ENCODE peak calls at places on chromosomes 12 and 14, in four cellular contexts. L is WTC11, S is K562, F is HepG2. C is an unnamed sample.

GRCh38 chr14:103861413-103862392 is 14.3 kb upstream of the PPP1R13B start:
- DNase-seq in L (no peak), S (no peak), F (no peak), C (no peak)

GRCh38 chr12:98373019-98373554 is 142.3 kb upstream of the TMPO start:
- DNase-seq in L (no peak), S (peak; percentile 65), F (peak; percentile 30), C (no peak)

GRCh38 chr12:49662998-49663843 is 39.9 kb downstream of the PRPF40B start:
- DNase-seq in L (peak; percentile 40), S (peak; percentile 89), F (peak; percentile 14), C (peak; percentile 75)

GRCh38 chr12:122942609-122943008 is 23.7 kb downstream of the ABCB9 start:
- DNase-seq in L (no peak), S (no peak), F (peak; percentile 68), C (no peak)

GRCh38 chr12:76957306-76957705 is 78.5 kb upstream of the CSRP2 start:
- DNase-seq in L (no peak), S (no peak), F (no peak), C (no peak)

GRCh38 chr12:109092484-109093021 is 719 bp downstream of the ALKBH2 start:
- DNase-seq in L (no peak), S (peak; percentile 47), F (no peak), C (no peak)

GRCh38 chr12:29688914-29689313 is 94.8 kb downstream of the TMTC1 start:
- DNase-seq in L (no peak), S (no peak), F (no peak), C (no peak)

GRCh38 chr12:109952160-109952858 is 43.9 kb downstream of the GIT2 start:
- DNase-seq in L (no peak), S (no peak), F (no peak), C (peak; percentile 34)

GRCh38 chr12:3047961-3048360 is 29.2 kb upstream of the TSPAN9 start:
- DNase-seq in L (peak; percentile 10), S (no peak), F (no peak), C (no peak)

GRCh38 chr12:46267618-46268348 is 1.1 kb downstream of the SLC38A1 start:
- DNase-seq in L (no peak), S (peak; percentile 52), F (no peak), C (no peak)

GRCh38 chr14:102570334-102570995 is 22.0 kb upstream of the RCOR1 start:
- DNase-seq in L (no peak), S (no peak), F (peak; percentile 79), C (no peak)

GRCh38 chr12:47591795-47592194 is 114.0 kb downstream of the RPAP3 start:
- DNase-seq in L (no peak), S (no peak), F (no peak), C (no peak)

GRCh38 chr12:78864483-78865296 is at the start of gene SYT1:
- DNase-seq in L (peak; percentile 89), S (no peak), F (no peak), C (no peak)

GRCh38 chr12:100830003-100830795 is 35.6 kb downstream of the ANO4 start:
- DNase-seq in L (no peak), S (no peak), F (no peak), C (no peak)

GRCh38 chr14:24605435-24606190 is 3.9 kb downstream of the GZMH start:
- DNase-seq in L (peak; percentile 82), S (peak; percentile 33), F (peak; percentile 54), C (no peak)

GRCh38 chr14:50447491-50447890 is 50.8 kb upstream of the CDKL1 start:
- DNase-seq in L (no peak), S (no peak), F (no peak), C (no peak)

GRCh38 chr12:121050725-121051124 is 11.7 kb upstream of the OASL start:
- DNase-seq in L (no peak), S (peak; percentile 23), F (no peak), C (no peak)

GRCh38 chr12:55996715-55997534 is at the start of gene SUOX:
- DNase-seq in L (peak; percentile 96), S (peak; percentile 98), F (peak; percentile 98), C (peak; percentile 83)

GRCh38 chr12:58670623-58671022 is 249.7 kb downstream of the LRIG3 start:
- DNase-seq in L (no peak), S (no peak), F (no peak), C (no peak)

GRCh38 chr12:109191621-109192250 is 75.3 kb downstream of the ACACB start:
- DNase-seq in L (no peak), S (no peak), F (no peak), C (no peak)

GRCh38 chr14:100187247-100187833 is 27.9 kb upstream of the DEGS2 start:
- DNase-seq in L (no peak), S (no peak), F (no peak), C (no peak)

GRCh38 chr14:41051801-41052200 is 554.9 kb upstream of the LRFN5 start:
- DNase-seq in L (peak; percentile 41), S (no peak), F (no peak), C (no peak)

GRCh38 chr14:85197976-85198375 is 332.0 kb upstream of the FLRT2 start:
- DNase-seq in L (no peak), S (no peak), F (no peak), C (no peak)

GRCh38 chr12:89573081-89573810 is 47.4 kb upstream of the POC1B start:
- DNase-seq in L (no peak), S (no peak), F (no peak), C (no peak)

GRCh38 chr14:51703787-51704186 is 52.1 kb downstream of the FRMD6 start:
- DNase-seq in L (no peak), S (no peak), F (no peak), C (no peak)

GRCh38 chr14:92928961-92929688 is 6.2 kb downstream of the CHGA start:
- DNase-seq in L (no peak), S (no peak), F (no peak), C (no peak)

GRCh38 chr12:82182601-82183000 is 175.6 kb downstream of the CCDC59 start:
- DNase-seq in L (no peak), S (no peak), F (no peak), C (no peak)

GRCh38 chr14:69038449-69039286 is 59.6 kb upstream of the ACTN1 start:
- DNase-seq in L (no peak), S (peak; percentile 23), F (no peak), C (no peak)

GRCh38 chr12:6041891-6042290 is 82.6 kb downstream of the VWF start:
- DNase-seq in L (no peak), S (no peak), F (no peak), C (no peak)

GRCh38 chr14:53692451-53693330 is 263.9 kb downstream of the BMP4 start:
- DNase-seq in L (no peak), S (no peak), F (no peak), C (no peak)

GRCh38 chr12:19484738-19485137 is 45.4 kb downstream of the AEBP2 start:
- DNase-seq in L (no peak), S (no peak), F (no peak), C (no peak)

GRCh38 chr12:19482551-19483109 is 43.3 kb downstream of the AEBP2 start:
- DNase-seq in L (peak; percentile 51), S (peak; percentile 65), F (no peak), C (peak; percentile 84)

GRCh38 chr12:19480459-19480858 is 41.2 kb downstream of the AEBP2 start:
- DNase-seq in L (no peak), S (no peak), F (no peak), C (no peak)

GRCh38 chr12:19483727-19484126 is 44.4 kb downstream of the AEBP2 start:
- DNase-seq in L (no peak), S (no peak), F (no peak), C (no peak)

DNA sequence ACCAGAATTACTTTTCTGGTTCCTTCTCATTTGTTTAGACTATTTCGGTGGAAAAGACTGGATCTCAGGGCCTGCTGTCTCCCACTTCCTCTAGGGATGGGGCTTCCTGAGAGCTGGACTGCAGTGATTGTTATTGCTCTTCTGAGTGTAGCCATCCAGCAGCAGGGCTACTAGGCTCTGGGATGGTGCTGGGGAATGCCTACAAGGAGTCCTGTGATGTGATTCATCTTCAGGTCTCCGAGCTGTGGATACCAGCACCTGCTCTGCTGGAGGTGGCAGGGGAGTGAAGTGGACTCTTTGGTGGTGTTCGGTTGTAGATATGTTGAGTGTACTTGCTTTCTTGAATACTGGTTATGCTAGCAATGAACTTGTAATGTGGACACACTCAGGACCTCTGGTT is 42.7 kb downstream of the AEBP2 start:
- DNase-seq in L (no peak), S (no peak), F (no peak), C (no peak)
- TF ChIP-seq CBFB in L (no peak), S (no peak), F (no peak), C (no peak)

DNA sequence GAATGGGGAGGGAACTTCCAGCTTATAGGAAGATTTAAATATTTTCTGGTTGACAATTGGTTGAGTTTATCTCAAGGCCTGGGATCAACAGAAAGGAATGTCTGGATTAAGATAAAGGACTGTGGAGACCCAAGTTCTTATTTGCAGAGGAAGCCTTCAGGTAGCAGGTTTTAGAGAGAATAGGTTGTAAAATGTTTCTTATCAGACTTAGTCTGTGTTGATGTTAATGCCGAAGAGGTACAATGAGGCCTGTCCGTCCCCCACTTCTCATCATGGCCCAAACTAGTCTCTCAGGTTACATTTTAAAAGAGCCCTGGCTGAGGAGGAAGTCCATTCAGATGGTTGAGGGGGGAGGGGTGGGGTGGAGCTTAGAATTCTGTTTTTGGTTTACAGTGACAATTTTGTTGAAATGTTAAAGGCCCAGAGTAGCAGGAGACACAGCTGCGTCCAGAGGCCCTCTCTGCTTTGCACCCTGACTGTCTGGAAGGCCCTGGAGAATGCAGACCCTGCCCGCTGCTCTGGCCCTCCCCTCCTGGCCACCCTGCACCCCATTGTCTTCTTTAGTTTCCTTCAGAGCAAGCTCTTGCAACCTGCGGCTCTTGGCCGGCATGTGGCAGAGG is 672.5 kb upstream of the TMEM132C start:
- DNase-seq in L (peak; percentile 54), S (no peak), F (no peak), C (no peak)
- TF ChIP-seq CBFB in L (no peak), S (no peak), F (no peak), C (no peak)

GRCh38 chr12:52872644-52873384 is 24.0 kb upstream of the KRT78 start:
- DNase-seq in L (no peak), S (no peak), F (no peak), C (no peak)

GRCh38 chr12:52876371-52876770 is 27.6 kb upstream of the KRT78 start:
- DNase-seq in L (no peak), S (no peak), F (no peak), C (no peak)

GRCh38 chr12:52873513-52873831 is 24.7 kb upstream of the KRT78 start:
- DNase-seq in L (no peak), S (no peak), F (no peak), C (no peak)

GRCh38 chr12:52874573-52875435 is 26.0 kb upstream of the KRT78 start:
- DNase-seq in L (no peak), S (no peak), F (no peak), C (no peak)

DNA sequence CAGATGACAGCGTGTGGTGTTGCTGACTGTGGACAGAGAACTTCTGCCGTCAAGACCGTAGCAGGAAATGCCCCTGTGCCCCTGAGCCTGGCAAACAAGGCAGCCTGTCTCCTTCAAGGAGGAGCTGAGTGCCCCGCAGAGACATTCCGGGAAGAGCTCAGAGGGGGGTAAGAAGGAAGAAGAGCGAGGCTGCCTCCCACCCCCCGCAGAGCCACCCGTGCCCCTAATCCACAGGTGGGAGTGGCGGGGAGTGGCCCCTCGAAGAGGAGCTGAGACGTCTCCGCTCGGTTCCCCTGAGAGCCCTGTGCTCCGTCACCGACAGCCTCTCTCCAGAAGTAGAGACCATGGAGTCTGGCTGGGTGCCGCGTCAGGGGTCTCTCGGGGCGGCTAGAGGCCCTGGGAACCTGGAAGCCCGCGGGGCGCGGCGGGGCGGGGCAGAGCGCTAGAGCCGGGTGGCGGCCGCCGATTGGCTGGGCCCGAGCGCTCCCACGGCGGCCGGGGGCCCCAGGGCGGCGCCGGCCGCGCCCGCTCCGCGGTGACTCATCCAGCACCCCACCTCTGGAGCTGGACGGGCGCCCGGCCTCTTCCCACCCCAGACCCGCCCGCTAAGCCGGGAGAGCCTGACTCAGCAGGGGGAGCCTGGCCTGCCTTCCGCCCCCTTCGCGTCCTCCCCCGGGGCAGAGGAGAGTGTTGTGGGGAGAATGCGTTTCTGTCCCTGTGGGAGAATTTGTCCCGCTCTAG is 25.2 kb upstream of the KRT78 start:
- DNase-seq in L (peak; percentile 48), S (peak; percentile 96), F (peak; percentile 48), C (no peak)
- TF ChIP-seq CBFB in L (no peak), S (no peak), F (no peak), C (no peak)

GRCh38 chr14:89000007-89000942 is 175.8 kb downstream of the TTC8 start:
- DNase-seq in L (peak; percentile 19), S (peak; percentile 73), F (peak; percentile 29), C (no peak)
- TF ChIP-seq CBFB in L (no peak), S (no peak), F (no peak), C (no peak)